ENCODE peak calls at places on chromosomes 7 and 10, in ten cellular contexts. One of them, this sample, is unnamed.

GRCh38 chr7:134926396-134926795 is 59.9 kb upstream of the AGBL3 start:
- DNase-seq in activated T-helper 1 cell treated with anti-CD3 and anti-CD28 coated beads, Interleukin-12 subunit alpha, Interleukin-12 subunit beta, Interleukin-2, Interleukin-4 antibody, amounts not matched to agents 30 ng/mL and 10 ng/mL and 1 ng/mL, durations not matched to agents 14 hours and 24 hours and 36 hours: no peak
- DNase-seq in ecto neural progenitor cell: no peak
- DNase-seq in SJSA1: no peak
- DNase-seq in NCI-H1105: no peak
- DNase-seq in activated T-cell treated with anti-CD3 and anti-CD28 coated beads, Interleukin-2, amount 50 U/mL, for 72 hours: no peak
- DNase-seq in HTR-8/SVneo: no peak
- DNase-seq in T-helper 9 cell: no peak
- DNase-seq in NCI-H524 treated with DMSO at 0.1 percent for 48 hours: no peak
- DNase-seq in HuH-7: no peak
- DNase-seq in this sample: no peak

GRCh38 chr7:80890391-80890790 is 28.5 kb downstream of the SEMA3C start:
- DNase-seq in activated T-cell treated with anti-CD3 and anti-CD28 coated beads, Interleukin-2, amount 50 U/mL, for 72 hours: no peak
- DNase-seq in HuH-7: no peak
- DNase-seq in SJSA1: no peak
- DNase-seq in ecto neural progenitor cell: no peak
- DNase-seq in HTR-8/SVneo: no peak
- DNase-seq in NCI-H524 treated with DMSO at 0.1 percent for 48 hours: no peak
- DNase-seq in NCI-H1105: no peak
- DNase-seq in activated T-helper 1 cell treated with anti-CD3 and anti-CD28 coated beads, Interleukin-12 subunit alpha, Interleukin-12 subunit beta, Interleukin-2, Interleukin-4 antibody, amounts not matched to agents 30 ng/mL and 10 ng/mL and 1 ng/mL, durations not matched to agents 14 hours and 24 hours and 36 hours: no peak
- DNase-seq in T-helper 9 cell: no peak
- DNase-seq in this sample: no peak

GRCh38 chr7:141190467-141190866 is 116.6 kb downstream of the TMEM178B start:
- DNase-seq in HTR-8/SVneo: no peak
- DNase-seq in SJSA1: no peak
- DNase-seq in NCI-H524 treated with DMSO at 0.1 percent for 48 hours: no peak
- DNase-seq in T-helper 9 cell: no peak
- DNase-seq in ecto neural progenitor cell: no peak
- DNase-seq in HuH-7: no peak
- DNase-seq in NCI-H1105: no peak
- DNase-seq in activated T-helper 1 cell treated with anti-CD3 and anti-CD28 coated beads, Interleukin-12 subunit alpha, Interleukin-12 subunit beta, Interleukin-2, Interleukin-4 antibody, amounts not matched to agents 30 ng/mL and 10 ng/mL and 1 ng/mL, durations not matched to agents 14 hours and 24 hours and 36 hours: no peak
- DNase-seq in activated T-cell treated with anti-CD3 and anti-CD28 coated beads, Interleukin-2, amount 50 U/mL, for 72 hours: no peak
- DNase-seq in this sample: no peak

GRCh38 chr10:93074137-93074596 is 474 bp downstream of the CYP26A1 start:
- DNase-seq in SJSA1: peak
- DNase-seq in ecto neural progenitor cell: peak
- DNase-seq in T-helper 9 cell: no peak
- DNase-seq in NCI-H524 treated with DMSO at 0.1 percent for 48 hours: no peak
- DNase-seq in NCI-H1105: no peak
- DNase-seq in activated T-helper 1 cell treated with anti-CD3 and anti-CD28 coated beads, Interleukin-12 subunit alpha, Interleukin-12 subunit beta, Interleukin-2, Interleukin-4 antibody, amounts not matched to agents 30 ng/mL and 10 ng/mL and 1 ng/mL, durations not matched to agents 14 hours and 24 hours and 36 hours: no peak
- DNase-seq in HuH-7: peak
- DNase-seq in activated T-cell treated with anti-CD3 and anti-CD28 coated beads, Interleukin-2, amount 50 U/mL, for 72 hours: no peak
- DNase-seq in HTR-8/SVneo: no peak
- DNase-seq in this sample: no peak

GRCh38 chr7:82566752-82567151 is 123.2 kb upstream of the CACNA2D1 start:
- DNase-seq in T-helper 9 cell: no peak
- DNase-seq in NCI-H1105: peak
- DNase-seq in activated T-helper 1 cell treated with anti-CD3 and anti-CD28 coated beads, Interleukin-12 subunit alpha, Interleukin-12 subunit beta, Interleukin-2, Interleukin-4 antibody, amounts not matched to agents 30 ng/mL and 10 ng/mL and 1 ng/mL, durations not matched to agents 14 hours and 24 hours and 36 hours: no peak
- DNase-seq in NCI-H524 treated with DMSO at 0.1 percent for 48 hours: peak
- DNase-seq in HTR-8/SVneo: no peak
- DNase-seq in HuH-7: no peak
- DNase-seq in activated T-cell treated with anti-CD3 and anti-CD28 coated beads, Interleukin-2, amount 50 U/mL, for 72 hours: no peak
- DNase-seq in SJSA1: no peak
- DNase-seq in ecto neural progenitor cell: no peak
- DNase-seq in this sample: no peak

GRCh38 chr7:155452505-155453295 is 5.2 kb upstream of the EN2 start:
- DNase-seq in T-helper 9 cell: no peak
- DNase-seq in HTR-8/SVneo: no peak
- DNase-seq in SJSA1: no peak
- DNase-seq in activated T-cell treated with anti-CD3 and anti-CD28 coated beads, Interleukin-2, amount 50 U/mL, for 72 hours: no peak
- DNase-seq in activated T-helper 1 cell treated with anti-CD3 and anti-CD28 coated beads, Interleukin-12 subunit alpha, Interleukin-12 subunit beta, Interleukin-2, Interleukin-4 antibody, amounts not matched to agents 30 ng/mL and 10 ng/mL and 1 ng/mL, durations not matched to agents 14 hours and 24 hours and 36 hours: no peak
- DNase-seq in NCI-H524 treated with DMSO at 0.1 percent for 48 hours: no peak
- DNase-seq in HuH-7: no peak
- DNase-seq in ecto neural progenitor cell: no peak
- DNase-seq in NCI-H1105: no peak
- DNase-seq in this sample: no peak

GRCh38 chr10:112938808-112939482 is 11.1 kb upstream of the TCF7L2 start:
- DNase-seq in HTR-8/SVneo: no peak
- DNase-seq in activated T-helper 1 cell treated with anti-CD3 and anti-CD28 coated beads, Interleukin-12 subunit alpha, Interleukin-12 subunit beta, Interleukin-2, Interleukin-4 antibody, amounts not matched to agents 30 ng/mL and 10 ng/mL and 1 ng/mL, durations not matched to agents 14 hours and 24 hours and 36 hours: no peak
- DNase-seq in T-helper 9 cell: no peak
- DNase-seq in NCI-H524 treated with DMSO at 0.1 percent for 48 hours: peak
- DNase-seq in activated T-cell treated with anti-CD3 and anti-CD28 coated beads, Interleukin-2, amount 50 U/mL, for 72 hours: no peak
- DNase-seq in SJSA1: no peak
- DNase-seq in HuH-7: no peak
- DNase-seq in ecto neural progenitor cell: no peak
- DNase-seq in NCI-H1105: no peak
- DNase-seq in this sample: no peak

GRCh38 chr10:9895406-9895805 is 1122.3 kb upstream of the CELF2 start:
- DNase-seq in ecto neural progenitor cell: no peak
- DNase-seq in NCI-H1105: no peak
- DNase-seq in HTR-8/SVneo: no peak
- DNase-seq in HuH-7: no peak
- DNase-seq in T-helper 9 cell: no peak
- DNase-seq in SJSA1: no peak
- DNase-seq in activated T-cell treated with anti-CD3 and anti-CD28 coated beads, Interleukin-2, amount 50 U/mL, for 72 hours: no peak
- DNase-seq in activated T-helper 1 cell treated with anti-CD3 and anti-CD28 coated beads, Interleukin-12 subunit alpha, Interleukin-12 subunit beta, Interleukin-2, Interleukin-4 antibody, amounts not matched to agents 30 ng/mL and 10 ng/mL and 1 ng/mL, durations not matched to agents 14 hours and 24 hours and 36 hours: no peak
- DNase-seq in NCI-H524 treated with DMSO at 0.1 percent for 48 hours: no peak
- DNase-seq in this sample: no peak

GRCh38 chr10:9634466-9634865 is 1383.2 kb upstream of the CELF2 start:
- DNase-seq in HTR-8/SVneo: no peak
- DNase-seq in HuH-7: no peak
- DNase-seq in NCI-H1105: no peak
- DNase-seq in NCI-H524 treated with DMSO at 0.1 percent for 48 hours: no peak
- DNase-seq in SJSA1: no peak
- DNase-seq in T-helper 9 cell: no peak
- DNase-seq in activated T-cell treated with anti-CD3 and anti-CD28 coated beads, Interleukin-2, amount 50 U/mL, for 72 hours: no peak
- DNase-seq in ecto neural progenitor cell: no peak
- DNase-seq in activated T-helper 1 cell treated with anti-CD3 and anti-CD28 coated beads, Interleukin-12 subunit alpha, Interleukin-12 subunit beta, Interleukin-2, Interleukin-4 antibody, amounts not matched to agents 30 ng/mL and 10 ng/mL and 1 ng/mL, durations not matched to agents 14 hours and 24 hours and 36 hours: no peak
- DNase-seq in this sample: no peak

This sample was measured in type B pancreatic cell.